ENCODE peak calls at places on chromosomes 5 and 9, in seven cellular contexts. J, G, H, I, A, Y and W are unnamed samples. For H3K4me1 and H3K9me3, the result is how much of the 10 kb centered on the place peaks cover.

GRCh38 chr5:169980418-169981053 is at the start of gene INSYN2B:
- DNase-seq in J (no peak), A (peak), G (peak), I (peak), Y (peak), H (peak), W (peak)

GRCh38 chr9:69645488-69645887 is 26.7 kb downstream of the APBA1 start:
- DNase-seq in I (peak), A (peak), J (peak), G (no peak), H (no peak), Y (peak), W (no peak)

GRCh38 chr9:84368593-84368992 is 28.0 kb upstream of the SLC28A3 start:
- DNase-seq in A (no peak), G (no peak), I (no peak), Y (no peak), J (no peak), H (no peak), W (no peak)

GRCh38 chr5:54835642-54836041 is 149.8 kb downstream of the ESM1 start:
- DNase-seq in G (no peak), I (no peak), A (no peak), Y (no peak), H (no peak), J (no peak), W (no peak)

GRCh38 chr5:129724647-129725046 is 23.2 kb upstream of the MINAR2 start:
- DNase-seq in Y (no peak), A (no peak), I (no peak), H (no peak), G (no peak), J (no peak), W (no peak)

GRCh38 chr9:112665347-112665746 is 52.6 kb downstream of the INIP start:
- DNase-seq in G (no peak), A (no peak), J (no peak), H (no peak), I (no peak), Y (no peak), W (peak)

GRCh38 chr9:2621678-2622360 is at the start of gene VLDLR:
- DNase-seq in J (peak), I (peak), Y (peak), H (peak), G (no peak), A (peak), W (peak)

GRCh38 chr5:157915638-157916037 is 56.7 kb upstream of the CLINT1 start:
- DNase-seq in Y (no peak), A (peak), J (peak), G (no peak), I (peak), H (peak), W (no peak)

GRCh38 chr9:4180907-4181605 is 118.8 kb downstream of the GLIS3 start:
- DNase-seq in I (no peak), Y (no peak), H (no peak), G (no peak), J (no peak), A (no peak), W (no peak)

GRCh38 chr9:136543830-136544548 is 1.9 kb downstream of the NOTCH1 start:
- DNase-seq in I (no peak), A (peak), H (no peak), Y (no peak), J (no peak), G (no peak), W (no peak)

GRCh38 chr5:28451478-28451877 is 1413.1 kb upstream of the CDH9 start:
- DNase-seq in Y (no peak), G (no peak), I (no peak), A (no peak), H (no peak), J (no peak), W (no peak)

GRCh38 chr5:181120761-181121160 is 10.2 kb downstream of the OR2V1 start:
- DNase-seq in I (no peak), J (no peak), A (no peak), Y (no peak), H (no peak), G (no peak), W (no peak)

GRCh38 chr5:138459311-138459710 is 6.0 kb upstream of the EGR1 start:
- DNase-seq in H (no peak), J (no peak), Y (no peak), G (peak), A (peak), I (no peak), W (no peak)

GRCh38 chr5:149745-150450 is 41.4 kb upstream of the LRRC14B start:
- DNase-seq in Y (no peak), J (no peak), I (no peak), A (no peak), G (no peak), H (no peak), W (no peak)

GRCh38 chr5:1391691-1392090 is 46.8 kb upstream of the CLPTM1L start:
- DNase-seq in G (no peak), Y (no peak), H (no peak), I (no peak), J (no peak), A (no peak), W (no peak)

GRCh38 chr5:93607367-93608258 is 24.6 kb downstream of the NR2F1 start:
- DNase-seq in A (peak), H (no peak), Y (peak), J (no peak), G (no peak), I (peak), W (peak)

GRCh38 chr9:117744856-117745389 is 40.7 kb downstream of the TLR4 start:
- DNase-seq in G (no peak), I (no peak), Y (peak), H (no peak), J (peak), A (no peak), W (no peak)

GRCh38 chr9:70530716-70531115 is 116.3 kb upstream of the KLF9 start:
- DNase-seq in A (no peak), H (no peak), J (no peak), I (no peak), G (no peak), Y (no peak), W (no peak)

GRCh38 chr5:123000731-123001130 is 35.8 kb downstream of the PPIC start:
- DNase-seq in A (peak), I (no peak), H (no peak), J (no peak), Y (no peak), G (no peak), W (no peak)

GRCh38 chr9:34139477-34140146 is 13.1 kb upstream of the DCAF12 start:
- DNase-seq in A (peak), Y (no peak), G (no peak), H (peak), I (peak), J (no peak), W (peak)

GRCh38 chr5:15373151-15373550 is 126.8 kb upstream of the FBXL7 start:
- DNase-seq in H (no peak), Y (no peak), A (no peak), J (no peak), I (no peak), G (no peak), W (no peak)

GRCh38 chr5:13606051-13606450 is 338.4 kb downstream of the DNAH5 start:
- DNase-seq in A (no peak), H (no peak), J (no peak), G (no peak), Y (no peak), I (no peak), W (no peak)

GRCh38 chr5:6287136-6287535 is 91.2 kb downstream of the MED10 start:
- DNase-seq in I (no peak), J (peak), Y (no peak), H (no peak), A (no peak), G (no peak), W (peak)

GRCh38 chr5:69493235-69493925 is 790 bp downstream of the OCLN start:
- DNase-seq in G (peak), J (peak), A (peak), I (no peak), Y (peak), H (no peak), W (peak)

GRCh38 chr9:35662437-35662836 is 2.6 kb downstream of the ARHGEF39 start:
- DNase-seq in H (no peak), A (no peak), Y (no peak), J (no peak), I (no peak), G (no peak), W (no peak)
- H3K4me1 ChIP-seq in H (under half), A (half or more), Y (under half), J (half or more), I (under half), G (under half), W (under half)

GRCh38 chr9:106920701-106921283 is 57.8 kb downstream of the ZNF462 start:
- DNase-seq in I (no peak), Y (peak), H (peak), A (peak), J (no peak), G (no peak), W (no peak)
- H3K4me3 ChIP-seq in I (no peak), Y (no peak), H (no peak), A (no peak), J (no peak), G (no peak), W (peak)

GRCh38 chr9:109050444-109050843 is 37.1 kb upstream of the CTNNAL1 start:
- DNase-seq in A (no peak), Y (no peak), J (no peak), H (no peak), G (no peak), I (no peak), W (no peak)
- H3K9me3 ChIP-seq in A (under half), Y (under half), J (under half), H (under half), G (under half), I (under half), W (under half)

GRCh38 chr9:121198512-121199042 is 3.1 kb downstream of the RAB14 start:
- DNase-seq in I (no peak), A (no peak), G (no peak), H (no peak), J (no peak), Y (no peak), W (no peak)

GRCh38 chr9:121199921-121200320 is 1.7 kb downstream of the RAB14 start:
- DNase-seq in H (no peak), Y (no peak), I (no peak), G (no peak), J (no peak), A (no peak), W (no peak)

GRCh38 chr9:121196389-121196788 is 5.3 kb downstream of the RAB14 start:
- DNase-seq in J (no peak), G (no peak), A (no peak), Y (no peak), I (no peak), H (no peak), W (no peak)

GRCh38 chr9:121194730-121195129 is 6.9 kb downstream of the RAB14 start:
- DNase-seq in J (no peak), I (no peak), G (no peak), Y (no peak), A (no peak), H (no peak), W (no peak)

DNA sequence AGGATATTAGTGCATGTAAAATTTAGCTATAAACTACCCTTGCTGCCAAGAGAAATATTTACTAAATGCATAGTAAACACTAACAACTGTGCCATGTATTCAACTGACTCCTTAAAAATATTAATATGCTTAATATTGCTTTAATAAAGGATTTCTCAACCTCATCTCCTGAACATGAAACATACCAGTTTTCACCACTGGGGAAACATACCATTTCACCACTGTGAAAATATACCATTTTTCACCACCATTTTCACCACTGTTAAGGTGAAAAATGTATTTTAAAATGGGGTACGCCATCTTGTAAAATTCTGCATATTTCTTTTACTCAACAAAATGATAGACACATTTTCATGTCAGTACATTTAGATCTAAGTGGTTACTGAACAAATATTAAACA is 4.5 kb downstream of the RAB14 start:
- DNase-seq in J (no peak), I (no peak), Y (no peak), G (no peak), A (no peak), H (no peak), W (no peak)
- H3K4me1 ChIP-seq in J (half or more), I (under half), Y (under half), G (half or more), A (half or more), H (under half), W (half or more)

GRCh38 chr5:179793470-179794139 is at the start of gene LTC4S:
- DNase-seq in A (peak), H (peak), I (peak), J (peak), Y (no peak), G (no peak), W (no peak)
- H3K4me3 ChIP-seq in A (no peak), H (no peak), I (no peak), J (peak), Y (no peak), G (peak), W (no peak)

GRCh38 chr5:110824936-110825441 is 86.2 kb downstream of the SLC25A46 start:
- DNase-seq in A (no peak), G (no peak), I (no peak), Y (no peak), H (no peak), J (no peak), W (no peak)
- H3K9me3 ChIP-seq in A (half or more), G (under half), I (under half), Y (under half), H (under half), J (under half), W (under half)

GRCh38 chr9:91374939-91375338 is 13.2 kb upstream of the AUH start:
- DNase-seq in A (no peak), J (no peak), H (no peak), G (no peak), Y (no peak), I (no peak), W (peak)
- H3K4me1 ChIP-seq in A (under half), J (under half), H (under half), G (under half), Y (under half), I (under half), W (under half)